ENCODE peak calls at places on chromosomes 5 and 9, in seven cellular contexts. Y is substantia nigra, J is AG08396, V is germinal center, B is colonic mucosa, M is lung, E is dorsolateral prefrontal cortex. D is an unnamed sample.

GRCh38 chr9:93301291-93301811 is 117.4 kb downstream of the WNK2 start:
- DNase-seq in Y (no peak), J (no peak), V (no peak), B (peak), M (no peak), E (no peak), D (no peak)

GRCh38 chr9:131559416-131560000 is 14.2 kb downstream of the PRRT1B start:
- DNase-seq in Y (no peak), J (no peak), V (no peak), B (no peak), M (no peak), E (no peak), D (no peak)

GRCh38 chr5:77133061-77133758 is 46.1 kb upstream of the ZBED3 start:
- DNase-seq in Y (peak), J (peak), V (no peak), B (peak), M (peak), E (peak), D (peak)

GRCh38 chr9:94656190-94656589 is 16.9 kb upstream of the FBP1 start:
- DNase-seq in Y (no peak), J (no peak), V (peak), B (no peak), M (peak), E (no peak), D (no peak)

GRCh38 chr5:139297439-139298133 is 4.0 kb downstream of the MATR3 start:
- DNase-seq in Y (no peak), J (no peak), V (no peak), B (no peak), M (no peak), E (no peak), D (no peak)

GRCh38 chr5:140003519-140003918 is 39.6 kb downstream of the NRG2 start:
- DNase-seq in Y (no peak), J (no peak), V (no peak), B (no peak), M (no peak), E (no peak), D (no peak)

GRCh38 chr5:8842906-8843590 is 702.8 kb downstream of the SEMA5A start:
- DNase-seq in Y (peak), J (peak), V (no peak), B (no peak), M (no peak), E (peak), D (peak)

GRCh38 chr5:51027276-51027675 is 356.0 kb upstream of the ISL1 start:
- DNase-seq in Y (no peak), J (no peak), V (no peak), B (no peak), M (no peak), E (no peak), D (no peak)

GRCh38 chr5:132464155-132464939 is 26.2 kb downstream of the IRF1 start:
- DNase-seq in Y (no peak), J (no peak), V (no peak), B (no peak), M (no peak), E (no peak), D (no peak)

GRCh38 chr9:121288874-121289553 is 21.1 kb downstream of the GSN start:
- DNase-seq in Y (peak), J (no peak), V (no peak), B (peak), M (no peak), E (peak), D (no peak)

GRCh38 chr5:134409321-134409720 is 2.4 kb downstream of the CDKN2AIPNL start:
- DNase-seq in Y (no peak), J (no peak), V (no peak), B (no peak), M (no peak), E (no peak), D (no peak)

D was measured in PC-3.